ENCODE peak calls at places on chromosomes 12 and 14, in seven cellular contexts. W, B, X, M, O, R and Y are unnamed samples.

GRCh38 chr14:27536748-27537147 is 938.9 kb upstream of the NOVA1 start:
- DNase-seq in W (no peak), B (no peak), X (no peak), M (no peak), O (no peak), R (no peak), Y (no peak)

GRCh38 chr14:71566276-71566675 is 366.0 kb upstream of the RGS6 start:
- DNase-seq in W (no peak), B (no peak), X (no peak), M (no peak), O (no peak), R (no peak), Y (no peak)

GRCh38 chr12:8078400-8078799 is 3.7 kb upstream of the NECAP1 start:
- DNase-seq in W (peak), B (peak), X (peak), M (no peak), O (peak), R (peak), Y (peak)

GRCh38 chr14:78086342-78086741 is 83.8 kb upstream of the NRXN3 start:
- DNase-seq in W (no peak), B (no peak), X (no peak), M (no peak), O (no peak), R (no peak), Y (no peak)

GRCh38 chr12:63075376-63076000 is 75.5 kb downstream of the AVPR1A start:
- DNase-seq in W (no peak), B (no peak), X (no peak), M (no peak), O (no peak), R (peak), Y (no peak)

GRCh38 chr14:104001003-104001402 is 58.7 kb upstream of the RD3L start:
- DNase-seq in W (no peak), B (no peak), X (no peak), M (peak), O (peak), R (no peak), Y (no peak)

GRCh38 chr14:104142136-104143041 is 4.0 kb downstream of the KIF26A start:
- DNase-seq in W (no peak), B (no peak), X (no peak), M (peak), O (no peak), R (no peak), Y (no peak)

GRCh38 chr14:102991376-102991775 is 66.0 kb downstream of the CDC42BPB start:
- DNase-seq in W (no peak), B (no peak), X (no peak), M (no peak), O (no peak), R (no peak), Y (no peak)

GRCh38 chr12:121514184-121514742 is 66.6 kb downstream of the KDM2B start:
- DNase-seq in W (no peak), B (no peak), X (no peak), M (no peak), O (no peak), R (no peak), Y (no peak)

GRCh38 chr12:3167636-3168035 is 90.5 kb downstream of the TSPAN9 start:
- DNase-seq in W (no peak), B (no peak), X (no peak), M (no peak), O (no peak), R (no peak), Y (no peak)

GRCh38 chr12:3168775-3169221 is 91.6 kb downstream of the TSPAN9 start:
- DNase-seq in W (peak), B (no peak), X (no peak), M (no peak), O (peak), R (peak), Y (peak)

GRCh38 chr12:3170423-3171194 is 93.4 kb downstream of the TSPAN9 start:
- DNase-seq in W (peak), B (no peak), X (no peak), M (no peak), O (peak), R (peak), Y (peak)

GRCh38 chr12:3165311-3165931 is 88.2 kb downstream of the TSPAN9 start:
- DNase-seq in W (no peak), B (no peak), X (no peak), M (no peak), O (no peak), R (no peak), Y (no peak)

GRCh38 chr12:3168223-3168770 is 91.1 kb downstream of the TSPAN9 start:
- DNase-seq in W (no peak), B (no peak), X (no peak), M (no peak), O (no peak), R (no peak), Y (no peak)
- H3K4me3 ChIP-seq in W (no peak), B (no peak), X (no peak), M (no peak), O (no peak), R (no peak), Y (no peak)

GRCh38 chr12:75481774-75482173 is 1.2 kb downstream of the GLIPR1 start:
- DNase-seq in W (peak), B (peak), X (no peak), M (no peak), O (no peak), R (no peak), Y (peak)
- H3K4me3 ChIP-seq in W (peak), B (peak), X (no peak), M (peak), O (peak), R (no peak), Y (peak)

DNA sequence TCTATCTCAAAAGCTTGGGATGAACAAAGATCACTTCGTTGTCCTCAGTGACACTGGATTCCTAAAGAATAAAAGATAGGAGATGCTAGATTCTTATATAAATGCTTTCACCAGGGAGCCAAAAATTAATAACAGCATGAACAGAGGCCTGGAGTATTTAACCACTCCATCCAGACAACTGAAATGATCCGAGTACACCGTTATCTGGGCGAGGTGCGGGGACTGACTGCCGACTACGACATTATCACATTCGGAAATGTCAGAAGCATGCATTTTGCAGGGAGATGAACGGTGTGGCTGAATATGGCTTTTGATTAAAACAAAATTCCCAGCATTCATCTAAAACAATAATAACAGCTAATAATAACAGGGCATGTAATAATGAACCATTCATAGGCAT is 56.6 kb downstream of the TRPV4 start:
- DNase-seq in W (no peak), B (no peak), X (no peak), M (no peak), O (no peak), R (no peak), Y (no peak)
- H3K4me3 ChIP-seq in W (no peak), B (no peak), X (no peak), M (no peak), O (no peak), R (no peak), Y (no peak)

GRCh38 chr14:49960453-49960852 is 67.6 kb downstream of the ARF6 start:
- DNase-seq in W (no peak), B (no peak), X (peak), M (no peak), O (no peak), R (no peak), Y (no peak)

GRCh38 chr14:49954171-49954631 is 61.3 kb downstream of the ARF6 start:
- DNase-seq in W (peak), B (no peak), X (peak), M (no peak), O (no peak), R (no peak), Y (peak)

GRCh38 chr14:49959822-49960408 is 67.0 kb downstream of the ARF6 start:
- DNase-seq in W (no peak), B (peak), X (peak), M (no peak), O (no peak), R (no peak), Y (no peak)

GRCh38 chr14:49955013-49955412 is 62.1 kb downstream of the ARF6 start:
- DNase-seq in W (no peak), B (no peak), X (peak), M (no peak), O (no peak), R (no peak), Y (no peak)

DNA sequence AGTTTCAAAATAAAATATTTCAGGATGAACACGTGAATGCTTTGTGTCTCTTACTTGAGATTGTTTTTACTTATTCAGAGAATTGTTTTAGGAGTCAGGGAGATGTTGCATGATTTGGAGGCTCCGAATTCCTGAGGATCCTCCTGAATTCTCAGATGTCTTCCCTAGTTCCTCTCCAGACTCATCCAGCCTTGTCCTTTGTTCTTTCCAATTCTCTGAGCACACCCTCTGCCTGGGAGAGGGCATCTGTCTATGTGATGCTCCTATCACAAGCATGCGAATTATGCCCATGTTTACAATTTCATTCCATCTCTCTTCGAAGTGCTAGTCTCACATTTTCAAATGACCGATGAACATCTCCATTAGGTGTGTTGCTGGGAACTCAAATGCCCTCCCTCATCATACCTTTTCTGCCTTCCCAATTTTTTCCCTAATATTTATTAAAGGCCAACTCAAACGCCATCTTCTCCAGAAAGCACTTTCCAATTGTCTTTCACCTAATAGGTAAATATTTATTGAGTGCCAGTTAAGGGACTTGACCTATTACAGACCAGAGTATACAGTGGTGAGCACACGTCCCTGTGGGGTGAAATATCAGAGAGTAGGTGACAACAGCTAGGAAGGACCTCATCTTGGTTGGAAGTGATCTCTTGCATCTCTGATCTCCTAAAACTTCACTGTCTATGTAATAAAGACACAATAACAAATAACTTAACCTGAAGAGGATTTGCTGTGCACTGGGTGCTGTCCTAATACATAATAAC is 64.4 kb downstream of the ARF6 start:
- DNase-seq in W (no peak), B (no peak), X (no peak), M (no peak), O (peak), R (no peak), Y (no peak)
- H3K4me3 ChIP-seq in W (no peak), B (no peak), X (no peak), M (no peak), O (no peak), R (no peak), Y (no peak)

GRCh38 chr12:51950682-51951198 is 759 bp upstream of the ACVR1B start:
- DNase-seq in W (no peak), B (no peak), X (no peak), M (no peak), O (no peak), R (no peak), Y (no peak)
- H3K4me3 ChIP-seq in W (peak), B (peak), X (peak), M (peak), O (peak), R (peak), Y (peak)

GRCh38 chr12:26690601-26691000 is 142.4 kb downstream of the ITPR2 start:
- DNase-seq in W (no peak), B (no peak), X (no peak), M (no peak), O (no peak), R (no peak), Y (no peak)
- H3K4me3 ChIP-seq in W (no peak), B (no peak), X (no peak), M (no peak), O (no peak), R (no peak), Y (no peak)

GRCh38 chr14:89041245-89041585 is 216.8 kb downstream of the TTC8 start:
- DNase-seq in W (no peak), B (peak), X (peak), M (no peak), O (no peak), R (peak), Y (no peak)
- H3K4me3 ChIP-seq in W (peak), B (peak), X (no peak), M (peak), O (no peak), R (no peak), Y (peak)

DNA sequence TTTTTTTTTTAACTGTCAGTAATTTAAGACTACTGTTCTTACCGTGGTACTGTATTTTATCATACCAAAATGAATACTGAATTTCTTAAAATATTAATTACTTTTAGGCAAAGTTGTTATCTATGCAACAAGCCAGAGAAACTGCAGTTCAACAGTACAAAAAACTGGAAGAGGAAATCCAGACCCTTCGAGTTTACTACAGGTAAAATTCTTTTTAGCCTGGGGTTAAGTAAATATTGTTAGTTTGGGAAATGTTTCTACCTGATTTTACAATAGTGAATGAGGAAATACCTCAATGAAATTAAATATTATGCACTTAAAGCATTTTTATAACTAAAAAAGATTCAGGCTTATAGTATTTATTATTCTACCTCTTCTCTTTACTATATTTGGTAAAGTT is 172.3 kb downstream of the FOXA1 start:
- DNase-seq in W (no peak), B (no peak), X (no peak), M (no peak), O (no peak), R (no peak), Y (no peak)
- H3K4me3 ChIP-seq in W (no peak), B (no peak), X (no peak), M (no peak), O (no peak), R (no peak), Y (no peak)

GRCh38 chr12:52083638-52083996 is 4.1 kb downstream of the SMIM41 start:
- DNase-seq in W (no peak), B (no peak), X (no peak), M (no peak), O (no peak), R (no peak), Y (no peak)
- H3K4me3 ChIP-seq in W (no peak), B (no peak), X (no peak), M (no peak), O (no peak), R (no peak), Y (no peak)